ENCODE peak calls at places on chromosomes 5 and 9, in five cellular contexts. One of them, this sample, is unnamed.

GRCh38 chr9:125325821-125326220 is 64.2 kb downstream of the GAPVD1 start:
- DNase-seq in GM12878: no peak
- DNase-seq in HepG2: no peak
- DNase-seq in A549: no peak
- DNase-seq in K562: no peak
- DNase-seq in this sample: no peak

GRCh38 chr5:94440015-94440414 is 178.4 kb downstream of the KIAA0825 start:
- DNase-seq in GM12878: no peak
- DNase-seq in HepG2: no peak
- DNase-seq in A549: no peak
- DNase-seq in K562: no peak
- DNase-seq in this sample: no peak

GRCh38 chr5:173163219-173163618 is 18.9 kb downstream of the BNIP1 start:
- DNase-seq in GM12878: no peak
- DNase-seq in HepG2: no peak
- DNase-seq in A549: no peak
- DNase-seq in K562: no peak
- DNase-seq in this sample: peak

GRCh38 chr5:36436306-36436705 is 134.6 kb upstream of the RANBP3L start:
- DNase-seq in GM12878: no peak
- DNase-seq in HepG2: no peak
- DNase-seq in A549: no peak
- DNase-seq in K562: no peak
- DNase-seq in this sample: no peak

GRCh38 chr5:159106193-159106568 is 6.5 kb upstream of the EBF1 start:
- DNase-seq in GM12878: no peak
- DNase-seq in HepG2: no peak
- DNase-seq in A549: no peak
- DNase-seq in K562: no peak
- DNase-seq in this sample: no peak

GRCh38 chr9:107210775-107211174 is 72.3 kb upstream of the RAD23B start:
- DNase-seq in GM12878: no peak
- DNase-seq in HepG2: no peak
- DNase-seq in A549: no peak
- DNase-seq in K562: no peak
- DNase-seq in this sample: no peak

GRCh38 chr5:93163010-93163663 is 417.9 kb downstream of the NR2F1-AS1 start:
- DNase-seq in GM12878: no peak
- DNase-seq in HepG2: no peak
- DNase-seq in A549: no peak
- DNase-seq in K562: no peak
- DNase-seq in this sample: no peak

GRCh38 chr5:3019045-3019444 is 267.6 kb upstream of the IRX2 start:
- DNase-seq in GM12878: no peak
- DNase-seq in HepG2: no peak
- DNase-seq in A549: no peak
- DNase-seq in K562: no peak
- DNase-seq in this sample: no peak

GRCh38 chr5:34789021-34789531 is 49.9 kb upstream of the TTC23L start:
- DNase-seq in GM12878: no peak
- DNase-seq in HepG2: no peak
- DNase-seq in A549: no peak
- DNase-seq in K562: no peak
- DNase-seq in this sample: peak

GRCh38 chr5:118919016-118919415 is 69.3 kb downstream of the DTWD2 start:
- DNase-seq in GM12878: no peak
- DNase-seq in HepG2: no peak
- DNase-seq in A549: no peak
- DNase-seq in K562: no peak
- DNase-seq in this sample: no peak

GRCh38 chr9:110282023-110282766 is 25.9 kb upstream of the TXN start:
- DNase-seq in GM12878: no peak
- DNase-seq in HepG2: peak
- DNase-seq in A549: no peak
- DNase-seq in K562: no peak
- DNase-seq in this sample: no peak

GRCh38 chr5:90386099-90386710 is 23.4 kb downstream of the CETN3 start:
- DNase-seq in GM12878: no peak
- DNase-seq in HepG2: peak
- DNase-seq in A549: no peak
- DNase-seq in K562: no peak
- DNase-seq in this sample: peak

GRCh38 chr9:98899399-98900056 is 44.2 kb upstream of the COL15A1 start:
- DNase-seq in GM12878: no peak
- DNase-seq in HepG2: no peak
- DNase-seq in A549: no peak
- DNase-seq in K562: no peak
- DNase-seq in this sample: no peak

GRCh38 chr5:80871541-80871961 is 88.6 kb upstream of the RASGRF2 start:
- DNase-seq in GM12878: no peak
- DNase-seq in HepG2: peak
- DNase-seq in A549: peak
- DNase-seq in K562: peak
- DNase-seq in this sample: peak

GRCh38 chr5:74766887-74767578 is at the start of the genes GFM2 and NSA2:
- DNase-seq in GM12878: peak
- DNase-seq in HepG2: peak
- DNase-seq in A549: peak
- DNase-seq in K562: peak
- DNase-seq in this sample: peak

GRCh38 chr5:122463221-122463620 is 151.2 kb downstream of the SNCAIP start:
- DNase-seq in GM12878: no peak
- DNase-seq in HepG2: no peak
- DNase-seq in A549: no peak
- DNase-seq in K562: no peak
- DNase-seq in this sample: no peak

GRCh38 chr5:58666598-58667595 is 84.0 kb downstream of the RAB3C start:
- DNase-seq in GM12878: no peak
- DNase-seq in HepG2: no peak
- DNase-seq in A549: no peak
- DNase-seq in K562: no peak
- DNase-seq in this sample: peak

GRCh38 chr9:129604056-129604765 is 16.7 kb downstream of the C9orf50 start:
- DNase-seq in GM12878: no peak
- DNase-seq in HepG2: no peak
- DNase-seq in A549: no peak
- DNase-seq in K562: no peak
- DNase-seq in this sample: no peak
- H3K4me2 ChIP-seq in GM12878: no peak
- H3K4me2 ChIP-seq in HepG2: no peak
- H3K4me2 ChIP-seq in A549: peak
- H3K4me2 ChIP-seq in K562: no peak
- H3K4me2 ChIP-seq in this sample: no peak

GRCh38 chr9:27866741-27867140 is 293.5 kb upstream of the C9orf72 start:
- DNase-seq in GM12878: no peak
- DNase-seq in HepG2: no peak
- DNase-seq in A549: no peak
- DNase-seq in K562: no peak
- DNase-seq in this sample: peak

GRCh38 chr9:27856054-27856453 is 282.8 kb upstream of the C9orf72 start:
- DNase-seq in GM12878: no peak
- DNase-seq in HepG2: no peak
- DNase-seq in A549: no peak
- DNase-seq in K562: no peak
- DNase-seq in this sample: peak

GRCh38 chr9:27856748-27857147 is 283.5 kb upstream of the C9orf72 start:
- DNase-seq in GM12878: no peak
- DNase-seq in HepG2: no peak
- DNase-seq in A549: no peak
- DNase-seq in K562: no peak
- DNase-seq in this sample: no peak

GRCh38 chr9:27865031-27865438 is 291.8 kb upstream of the C9orf72 start:
- DNase-seq in GM12878: no peak
- DNase-seq in HepG2: no peak
- DNase-seq in A549: no peak
- DNase-seq in K562: no peak
- DNase-seq in this sample: no peak

DNA sequence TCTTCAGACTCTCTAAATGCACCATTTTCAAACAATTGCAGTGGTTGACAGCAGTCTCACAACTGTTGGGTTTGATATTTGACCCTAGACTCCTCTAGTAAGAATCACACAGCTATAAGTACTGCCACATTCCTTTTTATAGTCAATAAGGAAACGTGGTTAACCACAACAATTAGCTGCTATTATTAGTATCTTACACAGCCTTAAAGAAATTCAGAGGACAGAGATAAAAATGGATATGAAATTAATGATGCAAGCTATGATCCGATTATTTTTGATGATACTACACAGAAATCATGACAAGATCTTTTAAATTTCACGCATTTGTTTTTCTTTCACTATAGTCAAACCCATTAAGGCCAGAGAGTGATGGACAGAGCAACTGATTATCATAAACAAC is 288.6 kb upstream of the C9orf72 start:
- DNase-seq in GM12878: no peak
- DNase-seq in HepG2: no peak
- DNase-seq in A549: no peak
- DNase-seq in K562: no peak
- DNase-seq in this sample: no peak
- TF ChIP-seq JUNB in GM12878: no peak
- TF ChIP-seq JUNB in HepG2: no peak
- TF ChIP-seq JUNB in A549: no peak
- TF ChIP-seq JUNB in K562: no peak
- TF ChIP-seq JUNB in this sample: no peak

GRCh38 chr5:131617140-131617822 is 17.7 kb downstream of the RAPGEF6 start:
- DNase-seq in GM12878: no peak
- DNase-seq in HepG2: no peak
- DNase-seq in A549: no peak
- DNase-seq in K562: no peak
- DNase-seq in this sample: no peak

GRCh38 chr5:131627466-131627865 is 7.6 kb downstream of the RAPGEF6 start:
- DNase-seq in GM12878: no peak
- DNase-seq in HepG2: no peak
- DNase-seq in A549: no peak
- DNase-seq in K562: no peak
- DNase-seq in this sample: no peak

GRCh38 chr5:131619102-131619501 is 15.9 kb downstream of the RAPGEF6 start:
- DNase-seq in GM12878: no peak
- DNase-seq in HepG2: no peak
- DNase-seq in A549: no peak
- DNase-seq in K562: no peak
- DNase-seq in this sample: no peak

DNA sequence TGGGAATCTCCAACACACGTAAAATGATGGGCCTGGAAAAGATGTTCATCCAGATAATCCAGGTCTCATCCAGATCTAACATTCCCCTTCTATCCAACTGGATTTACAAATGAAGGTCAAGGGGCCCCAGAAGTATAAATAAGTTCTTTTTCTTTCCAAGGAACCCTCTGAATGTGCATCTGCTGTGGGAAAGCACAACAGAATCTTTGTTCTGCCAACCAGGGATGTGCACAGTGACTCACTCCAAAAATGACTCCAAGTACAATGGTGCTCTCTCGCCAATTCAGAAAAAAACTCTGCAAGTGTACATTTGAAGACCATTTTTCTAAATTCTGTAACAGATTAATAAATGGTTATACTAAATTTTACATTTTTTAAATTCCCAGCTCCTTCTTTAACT is 12.4 kb downstream of the RAPGEF6 start:
- DNase-seq in GM12878: no peak
- DNase-seq in HepG2: peak
- DNase-seq in A549: no peak
- DNase-seq in K562: no peak
- DNase-seq in this sample: no peak
- H3K4me2 ChIP-seq in GM12878: no peak
- H3K4me2 ChIP-seq in HepG2: no peak
- H3K4me2 ChIP-seq in A549: no peak
- H3K4me2 ChIP-seq in K562: no peak
- H3K4me2 ChIP-seq in this sample: no peak

DNA sequence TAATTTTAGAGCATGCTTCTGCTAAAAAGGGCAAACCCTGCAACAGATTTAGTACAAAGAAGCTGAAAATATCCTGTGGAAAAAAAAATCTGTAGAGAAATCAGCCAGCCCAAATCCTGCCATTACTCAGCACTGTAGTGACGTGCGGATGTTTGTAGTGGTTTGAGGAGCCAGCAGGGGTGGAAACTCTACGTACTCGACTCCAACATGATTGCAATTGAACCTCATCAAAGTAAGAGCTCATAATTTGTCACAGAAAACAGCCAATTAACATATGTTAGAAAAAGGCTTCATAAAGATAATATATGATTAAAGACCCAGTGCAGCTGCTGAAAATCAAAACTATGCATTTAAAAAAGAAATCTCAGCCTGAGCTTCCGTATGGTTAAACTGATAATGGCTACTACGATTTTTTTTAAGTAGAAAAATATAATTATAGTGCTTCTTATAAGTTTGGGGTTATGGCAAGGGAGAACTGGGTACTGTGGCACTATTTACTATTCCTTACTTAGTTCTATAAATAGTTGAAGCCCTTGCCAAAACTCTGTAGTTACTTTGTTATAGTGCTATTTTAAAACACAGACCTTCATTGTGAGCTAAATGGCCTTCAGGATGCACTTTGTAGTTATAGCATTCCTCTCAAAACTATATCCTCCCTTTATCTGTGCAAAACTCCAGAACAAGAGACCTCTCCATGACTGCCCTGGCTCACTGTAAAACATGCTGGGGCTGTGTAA is 49.4 kb downstream of the MEF2C start:
- DNase-seq in GM12878: no peak
- DNase-seq in HepG2: no peak
- DNase-seq in A549: no peak
- DNase-seq in K562: no peak
- DNase-seq in this sample: peak
- TF ChIP-seq JUNB in GM12878: peak
- TF ChIP-seq JUNB in HepG2: no peak
- TF ChIP-seq JUNB in A549: no peak
- TF ChIP-seq JUNB in K562: no peak
- TF ChIP-seq JUNB in this sample: no peak

DNA sequence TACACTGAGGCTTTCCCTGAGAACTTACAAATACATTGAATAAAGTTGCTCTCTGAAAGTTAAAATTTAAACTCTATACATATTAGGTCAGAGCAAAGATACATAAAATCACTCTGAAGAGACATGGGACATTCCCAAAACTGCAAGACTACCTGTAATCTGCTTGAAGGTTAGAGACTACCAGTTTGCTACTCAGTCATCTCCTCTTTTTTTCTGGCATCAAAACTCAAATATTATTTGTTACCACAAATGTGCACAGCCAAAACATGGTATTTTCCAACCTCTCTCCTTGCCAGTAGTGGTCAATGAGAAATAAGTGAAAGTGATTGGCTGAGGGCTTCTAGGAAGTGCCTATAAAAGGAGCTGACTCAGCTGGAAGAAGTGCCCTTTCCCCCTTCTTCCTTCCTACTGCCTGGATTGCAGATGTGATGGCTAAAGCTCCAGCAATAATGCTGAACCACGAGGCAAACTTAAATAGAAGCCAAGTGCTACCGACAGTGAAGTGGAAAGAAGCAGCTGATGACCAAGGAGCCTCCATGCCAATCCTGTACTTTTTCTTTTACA is 13.8 kb downstream of the GZMK start:
- DNase-seq in GM12878: no peak
- DNase-seq in HepG2: no peak
- DNase-seq in A549: no peak
- DNase-seq in K562: no peak
- DNase-seq in this sample: no peak
- H3K4me2 ChIP-seq in GM12878: no peak
- H3K4me2 ChIP-seq in HepG2: no peak
- H3K4me2 ChIP-seq in A549: no peak
- H3K4me2 ChIP-seq in K562: no peak
- H3K4me2 ChIP-seq in this sample: no peak